ENCODE peak calls at places on chromosomes 12 and 14, in eight cellular contexts. Z, G, U, L, Y, A, O and W are unnamed samples.

GRCh38 chr12:121968880-121969279 is 50.5 kb downstream of the CFAP251 start:
- DNase-seq in G (no peak), O (no peak), Y (peak; percentile 55), U (peak; percentile 75), Z (no peak), L (no peak), A (no peak), W (no peak)

GRCh38 chr12:106586803-106587684 is 4.2 kb downstream of the RFX4 start:
- DNase-seq in U (no peak), L (no peak), G (no peak), Y (no peak), O (peak; percentile 7), A (no peak), Z (peak; percentile 35), W (no peak)

GRCh38 chr12:124484526-124484953 is 82.9 kb downstream of the NCOR2 start:
- DNase-seq in Z (no peak), U (no peak), O (peak; percentile 41), A (no peak), G (peak; percentile 24), Y (no peak), L (no peak), W (no peak)

GRCh38 chr12:113005759-113006158 is 27.4 kb downstream of the OAS2 start:
- DNase-seq in Y (no peak), A (no peak), O (no peak), G (no peak), L (no peak), Z (peak; percentile 20), U (no peak), W (no peak)

GRCh38 chr12:26646571-26646970 is 186.4 kb downstream of the ITPR2 start:
- DNase-seq in U (no peak), G (no peak), Y (no peak), Z (no peak), O (no peak), A (no peak), L (no peak), W (no peak)

GRCh38 chr12:107684029-107684790 is 1.4 kb upstream of the PWP1 start:
- DNase-seq in O (no peak), U (no peak), Y (no peak), Z (no peak), A (no peak), L (no peak), G (no peak), W (no peak)

GRCh38 chr14:22973217-22974032 is 8.9 kb downstream of the AJUBA start:
- DNase-seq in U (peak; percentile 36), Y (peak; percentile 54), A (no peak), Z (peak; percentile 62), O (peak; percentile 54), G (peak; percentile 46), L (no peak), W (peak; percentile 52)

GRCh38 chr14:92475451-92476187 is 38.0 kb upstream of the RIN3 start:
- DNase-seq in Y (no peak), L (peak; percentile 68), O (peak; percentile 12), G (no peak), U (peak; percentile 86), Z (no peak), A (no peak), W (no peak)

GRCh38 chr12:122024132-122024785 is 2.6 kb downstream of the BCL7A start:
- DNase-seq in G (no peak), Z (peak; percentile 74), A (no peak), Y (no peak), L (no peak), O (no peak), U (peak; percentile 1), W (peak; percentile 39)

GRCh38 chr14:32576088-32576795 is 247.1 kb downstream of the AKAP6 start:
- DNase-seq in A (no peak), L (peak; percentile 31), Z (peak; percentile 51), G (peak; percentile 6), O (peak; percentile 22), U (peak; percentile 29), Y (peak; percentile 42), W (peak; percentile 53)

GRCh38 chr12:50458606-50459005 is 46.2 kb upstream of the DIP2B start:
- DNase-seq in O (no peak), Z (no peak), U (no peak), A (no peak), L (no peak), Y (no peak), G (no peak), W (peak; percentile 16)

GRCh38 chr12:86914716-86915115 is 658.5 kb upstream of the MGAT4C start:
- DNase-seq in O (no peak), Z (peak; percentile 56), Y (no peak), U (no peak), A (peak; percentile 2), G (no peak), L (no peak), W (peak; percentile 2)